ENCODE peak calls at places on chromosomes 2 and 18, in ten cellular contexts. P, Y, N, T, O, A, U, E, I and L are unnamed samples. For H3K9me3, the result is how much of the 10 kb centered on the place peaks cover.

GRCh38 chr2:236675051-236675450 is 105.4 kb downstream of the ACKR3 start:
- DNase-seq in P (no peak), Y (no peak), N (peak), T (no peak), O (peak), A (peak), U (no peak), E (no peak), I (peak), L (no peak)

GRCh38 chr2:106159867-106160785 is 34.0 kb downstream of the UXS1 start:
- DNase-seq in P (no peak), Y (no peak), N (no peak), T (no peak), O (no peak), A (no peak), U (no peak), E (no peak), I (no peak), L (no peak)

GRCh38 chr2:170177950-170178781 is at the start of gene MYO3B:
- DNase-seq in P (no peak), Y (no peak), N (peak), T (no peak), O (peak), A (no peak), U (no peak), E (no peak), I (peak), L (no peak)

GRCh38 chr18:23822590-23823385 is 133.5 kb downstream of the LAMA3 start:
- DNase-seq in P (no peak), Y (no peak), N (peak), T (no peak), O (peak), A (no peak), U (no peak), E (no peak), I (peak), L (no peak)

GRCh38 chr2:168632733-168633132 is 169.7 kb upstream of the NOSTRIN start:
- DNase-seq in P (no peak), Y (no peak), N (no peak), T (no peak), O (peak), A (no peak), U (no peak), E (no peak), I (peak), L (no peak)

GRCh38 chr2:98757904-98758421 is 27.0 kb upstream of the MGAT4A start:
- DNase-seq in P (peak), Y (peak), N (peak), T (peak), O (peak), A (peak), U (peak), E (peak), I (peak), L (no peak)

GRCh38 chr2:58614259-58614658 is 373.1 kb upstream of the FANCL start:
- DNase-seq in P (no peak), Y (no peak), N (no peak), T (no peak), O (no peak), A (no peak), U (no peak), E (no peak), I (no peak), L (no peak)

GRCh38 chr18:47448956-47449355 is 197.5 kb upstream of the SKOR2 start:
- DNase-seq in P (no peak), Y (no peak), N (no peak), T (no peak), O (no peak), A (no peak), U (no peak), E (no peak), I (no peak), L (no peak)

GRCh38 chr18:78635093-78635800 is 344.4 kb upstream of the SALL3 start:
- DNase-seq in P (no peak), Y (no peak), N (no peak), T (no peak), O (no peak), A (no peak), U (no peak), E (no peak), I (no peak), L (no peak)

GRCh38 chr2:38428940-38429339 is 51.9 kb upstream of the ATL2 start:
- DNase-seq in P (no peak), Y (no peak), N (peak), T (no peak), O (no peak), A (no peak), U (no peak), E (no peak), I (no peak), L (no peak)

GRCh38 chr2:152155209-152155608 is 20.4 kb downstream of the STAM2 start:
- DNase-seq in P (no peak), Y (no peak), N (no peak), T (no peak), O (no peak), A (no peak), U (no peak), E (no peak), I (no peak), L (no peak)

GRCh38 chr18:48721308-48721707 is 182.5 kb downstream of the CTIF start:
- DNase-seq in P (no peak), Y (no peak), N (no peak), T (peak), O (no peak), A (no peak), U (no peak), E (no peak), I (no peak), L (no peak)

GRCh38 chr2:232980683-232981082 is 32.4 kb downstream of the NGEF start:
- DNase-seq in P (no peak), Y (no peak), N (no peak), T (no peak), O (peak), A (no peak), U (peak), E (no peak), I (peak), L (no peak)

GRCh38 chr2:22037274-22037673 is 913.5 kb downstream of the TDRD15 start:
- DNase-seq in P (peak), Y (no peak), N (no peak), T (no peak), O (no peak), A (peak), U (no peak), E (no peak), I (no peak), L (no peak)

GRCh38 chr2:237290249-237290648 is 123.7 kb downstream of the COL6A3 start:
- DNase-seq in P (peak), Y (peak), N (peak), T (peak), O (peak), A (peak), U (peak), E (no peak), I (peak), L (no peak)

GRCh38 chr2:73593676-73594075 is 48.5 kb downstream of the NAT8 start:
- DNase-seq in P (no peak), Y (no peak), N (no peak), T (no peak), O (peak), A (no peak), U (no peak), E (no peak), I (peak), L (no peak)

GRCh38 chr2:45433363-45433762 is 177.7 kb downstream of the SRBD1 start:
- DNase-seq in P (no peak), Y (no peak), N (no peak), T (no peak), O (no peak), A (no peak), U (no peak), E (no peak), I (no peak), L (no peak)

GRCh38 chr2:217742276-217742675 is 260.5 kb downstream of the TNS1 start:
- DNase-seq in P (no peak), Y (no peak), N (no peak), T (no peak), O (no peak), A (peak), U (peak), E (no peak), I (no peak), L (no peak)

GRCh38 chr2:15047184-15047583 is 414.7 kb downstream of the LRATD1 start:
- DNase-seq in P (no peak), Y (no peak), N (no peak), T (no peak), O (no peak), A (no peak), U (no peak), E (no peak), I (no peak), L (no peak)

GRCh38 chr2:235320341-235320740 is 173.5 kb upstream of the AGAP1 start:
- DNase-seq in P (no peak), Y (no peak), N (no peak), T (no peak), O (no peak), A (no peak), U (no peak), E (no peak), I (no peak), L (no peak)

GRCh38 chr2:66317268-66317899 is 117.5 kb upstream of the MEIS1 start:
- DNase-seq in P (no peak), Y (no peak), N (no peak), T (no peak), O (no peak), A (no peak), U (no peak), E (no peak), I (no peak), L (no peak)

GRCh38 chr2:221571391-221572179 is 519 bp downstream of the EPHA4 start:
- DNase-seq in P (peak), Y (peak), N (peak), T (peak), O (peak), A (peak), U (peak), E (no peak), I (peak), L (peak)

GRCh38 chr18:3103576-3103975 is 90.6 kb upstream of the LPIN2 start:
- DNase-seq in P (no peak), Y (no peak), N (peak), T (no peak), O (no peak), A (no peak), U (no peak), E (no peak), I (no peak), L (no peak)

GRCh38 chr2:158197940-158198339 is 96.3 kb downstream of the UPP2 start:
- DNase-seq in P (no peak), Y (no peak), N (no peak), T (no peak), O (no peak), A (no peak), U (peak), E (no peak), I (no peak), L (no peak)

GRCh38 chr2:238864207-238865014 is 16.5 kb downstream of the TWIST2 start:
- DNase-seq in P (peak), Y (peak), N (peak), T (peak), O (peak), A (peak), U (peak), E (peak), I (peak), L (peak)
- H3K4me3 ChIP-seq in P (peak), Y (no peak), N (peak), T (no peak), O (no peak), A (no peak), U (no peak), E (peak), I (no peak), L (no peak)

GRCh38 chr18:55780591-55781071 is 192.6 kb upstream of the TCF4 start:
- DNase-seq in P (no peak), Y (no peak), N (no peak), T (no peak), O (peak), A (no peak), U (no peak), E (no peak), I (peak), L (no peak)

GRCh38 chr18:55786651-55787272 is 198.8 kb upstream of the TCF4 start:
- DNase-seq in P (no peak), Y (no peak), N (no peak), T (no peak), O (peak), A (no peak), U (no peak), E (no peak), I (peak), L (no peak)

GRCh38 chr18:55781481-55781957 is 193.5 kb upstream of the TCF4 start:
- DNase-seq in P (peak), Y (peak), N (peak), T (peak), O (peak), A (peak), U (no peak), E (no peak), I (peak), L (peak)

GRCh38 chr18:55787674-55788073 is 199.7 kb upstream of the TCF4 start:
- DNase-seq in P (no peak), Y (no peak), N (no peak), T (no peak), O (no peak), A (no peak), U (no peak), E (no peak), I (no peak), L (no peak)

DNA sequence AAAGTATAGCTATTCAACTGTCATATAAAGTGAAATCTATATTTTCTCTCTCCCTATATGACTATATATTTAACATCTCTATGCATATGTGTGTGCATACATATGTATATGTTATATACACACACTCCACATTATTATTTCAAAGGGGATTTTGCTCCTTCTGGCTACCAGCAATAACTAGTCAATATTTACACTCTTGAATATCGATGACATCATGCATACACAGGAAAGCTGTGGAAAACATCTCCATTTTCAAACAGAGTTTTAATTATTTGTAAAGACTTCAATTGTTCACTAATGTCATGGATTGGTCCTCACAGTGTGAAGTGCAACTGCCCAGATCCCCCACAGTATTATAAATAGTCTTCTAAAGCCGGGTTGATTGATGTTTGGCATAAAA is 195.9 kb upstream of the TCF4 start:
- DNase-seq in P (no peak), Y (no peak), N (no peak), T (no peak), O (no peak), A (no peak), U (no peak), E (no peak), I (no peak), L (no peak)
- H3K9me3 ChIP-seq in P (under half), Y (under half), N (under half), T (under half), O (under half), A (under half), U (under half), E (under half), I (under half), L (under half)

GRCh38 chr2:11829324-11829946 is 83.0 kb downstream of the LPIN1 start:
- DNase-seq in P (peak), Y (peak), N (peak), T (peak), O (peak), A (peak), U (peak), E (no peak), I (peak), L (peak)
- H3K4me3 ChIP-seq in P (peak), Y (no peak), N (peak), T (peak), O (no peak), A (peak), U (no peak), E (peak), I (no peak), L (no peak)

DNA sequence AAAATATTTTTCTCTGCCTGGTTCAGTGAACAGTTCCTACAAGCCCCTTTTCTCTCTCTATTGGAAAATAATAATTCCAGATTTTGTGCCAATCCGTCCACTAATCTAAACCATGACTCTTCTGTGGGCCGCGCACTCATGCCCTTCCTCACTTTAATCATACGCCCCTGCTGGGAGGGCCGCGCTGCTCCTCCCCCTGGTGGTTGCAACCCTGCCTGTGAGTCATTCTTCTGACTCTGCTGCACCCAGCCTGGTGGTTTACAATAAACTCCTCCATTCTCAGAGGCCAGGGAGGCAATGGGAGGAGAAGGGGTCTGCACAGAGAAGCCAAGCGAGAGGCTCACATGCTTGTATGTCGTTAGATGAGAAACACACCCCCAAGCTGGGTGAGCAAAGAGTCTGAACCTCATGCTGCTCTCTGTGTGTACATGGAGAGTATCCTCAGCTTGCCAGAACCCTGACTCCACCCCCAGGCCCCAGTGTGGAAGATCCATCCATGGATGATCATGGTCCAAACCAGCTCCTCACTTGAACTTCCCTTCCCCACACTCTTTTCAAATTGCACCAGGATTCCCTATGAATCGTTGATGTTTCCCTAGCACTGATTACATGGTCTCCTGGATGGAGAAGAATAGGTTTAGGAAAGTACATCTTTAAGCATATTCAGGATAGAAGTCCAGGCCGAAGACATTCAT is 228.9 kb downstream of the ANKRD30B start:
- DNase-seq in P (no peak), Y (no peak), N (no peak), T (no peak), O (no peak), A (no peak), U (no peak), E (no peak), I (no peak), L (peak)
- H3K9me3 ChIP-seq in P (under half), Y (under half), N (under half), T (under half), O (under half), A (under half), U (under half), E (half or more), I (under half), L (under half)

GRCh38 chr2:64865831-64866146 is 123.4 kb upstream of the SLC1A4 start:
- DNase-seq in P (no peak), Y (no peak), N (no peak), T (no peak), O (no peak), A (no peak), U (no peak), E (no peak), I (no peak), L (no peak)
- H3K4me3 ChIP-seq in P (peak), Y (peak), N (peak), T (peak), O (no peak), A (no peak), U (no peak), E (peak), I (peak), L (no peak)

DNA sequence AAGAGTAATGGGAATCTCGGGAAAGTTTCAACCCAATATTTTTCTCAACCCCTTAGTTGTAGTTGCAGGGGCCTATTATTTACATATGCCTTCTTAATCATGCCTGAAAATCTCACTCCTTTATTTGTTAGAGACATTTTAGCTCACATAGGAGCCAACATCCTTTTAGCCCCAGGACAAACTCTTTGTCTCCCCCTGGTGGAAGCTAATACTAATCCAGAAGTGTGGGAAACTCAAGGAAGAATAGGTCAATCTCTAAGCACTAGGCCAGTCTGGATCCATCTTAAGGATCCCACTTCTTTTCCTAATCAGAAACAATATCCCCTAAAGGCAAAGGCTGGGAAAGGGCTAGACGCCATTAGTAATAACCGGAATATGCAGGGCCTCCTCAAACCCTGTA is 550.9 kb upstream of the PKDCC start:
- DNase-seq in P (no peak), Y (no peak), N (no peak), T (no peak), O (no peak), A (no peak), U (no peak), E (no peak), I (no peak), L (no peak)
- H3K9me3 ChIP-seq in P (half or more), Y (under half), N (half or more), T (under half), O (under half), A (under half), U (under half), E (under half), I (under half), L (under half)